ENCODE peak calls at places on chromosomes 4 and X, in eight cellular contexts. O is esophagus squamous epithelium, T is heart left ventricle, F is HCT116, B is Peyer's patch, G is A549, L is sigmoid colon, X is suprapubic skin. A is an unnamed sample.

GRCh38 chrX:15512401-15512965 is 11.9 kb downstream of the BMX start:
- DNase-seq in O (no peak), T (no peak), F (no peak), B (no peak), G (no peak), L (no peak), X (no peak), A (no peak)

GRCh38 chr4:3791910-3792542 is 25.8 kb downstream of the ADRA2C start:
- DNase-seq in O (no peak), T (peak; percentile 55), F (no peak), B (no peak), G (peak; percentile 25), L (no peak), X (no peak), A (peak; percentile 32)

GRCh38 chr4:16686195-16686594 is 212.2 kb downstream of the LDB2 start:
- DNase-seq in O (no peak), T (no peak), F (no peak), B (no peak), G (no peak), L (no peak), X (no peak), A (no peak)

GRCh38 chr4:3302164-3302785 is 9.5 kb downstream of the RGS12 start:
- DNase-seq in O (no peak), T (no peak), F (no peak), B (peak; percentile 43), G (no peak), L (peak; percentile 57), X (no peak), A (no peak)

GRCh38 chr4:105061136-105061696 is 85.5 kb upstream of the TET2 start:
- DNase-seq in O (peak; percentile 1), T (no peak), F (peak; percentile 28), B (no peak), G (no peak), L (no peak), X (no peak), A (peak; percentile 44)

GRCh38 chrX:39238017-39238416 is 436.8 kb downstream of the MID1IP1 start:
- DNase-seq in O (no peak), T (no peak), F (no peak), B (no peak), G (no peak), L (no peak), X (no peak), A (no peak)

GRCh38 chr4:171017596-171017995 is 795.6 kb upstream of the GALNTL6 start:
- DNase-seq in O (no peak), T (no peak), F (no peak), B (no peak), G (no peak), L (no peak), X (no peak), A (no peak)

GRCh38 chr4:535181-535923 is 36.3 kb downstream of the PIGG start:
- DNase-seq in O (no peak), T (no peak), F (no peak), B (no peak), G (no peak), L (no peak), X (no peak), A (no peak)

GRCh38 chr4:2008921-2009650 is at the start of gene NELFA:
- DNase-seq in O (peak; percentile 77), T (peak; percentile 96), F (peak; percentile 93), B (peak; percentile 98), G (peak; percentile 95), L (peak; percentile 97), X (peak; percentile 95), A (peak; percentile 97)

GRCh38 chrX:134548257-134548732 is 88.3 kb downstream of the HPRT1 start:
- DNase-seq in O (no peak), T (no peak), F (no peak), B (no peak), G (no peak), L (no peak), X (no peak), A (no peak)

GRCh38 chr4:15231265-15232091 is 196.4 kb upstream of the C1QTNF7 start:
- DNase-seq in O (no peak), T (peak; percentile 65), F (peak; percentile 64), B (no peak), G (peak; percentile 69), L (peak; percentile 91), X (peak; percentile 83), A (peak; percentile 77)

GRCh38 chrX:13669246-13669689 is 16.3 kb downstream of the TCEANC start:
- DNase-seq in O (no peak), T (peak; percentile 54), F (peak; percentile 90), B (peak; percentile 56), G (peak; percentile 87), L (peak; percentile 82), X (peak; percentile 79), A (peak; percentile 80)

GRCh38 chr4:6116696-6117285 is 83.6 kb downstream of the JAKMIP1 start:
- DNase-seq in O (no peak), T (no peak), F (no peak), B (no peak), G (no peak), L (no peak), X (no peak), A (no peak)

GRCh38 chrX:22095306-22095705 is 63.2 kb downstream of the PHEX start:
- DNase-seq in O (no peak), T (peak; percentile 41), F (no peak), B (peak; percentile 34), G (no peak), L (peak; percentile 84), X (peak; percentile 75), A (no peak)

GRCh38 chr4:6340446-6341015 is 70.9 kb downstream of the WFS1 start:
- DNase-seq in O (no peak), T (no peak), F (no peak), B (no peak), G (no peak), L (no peak), X (no peak), A (no peak)

GRCh38 chrX:13119386-13119785 is 75.0 kb upstream of the FAM9C start:
- DNase-seq in O (no peak), T (no peak), F (no peak), B (no peak), G (peak; percentile 57), L (no peak), X (no peak), A (no peak)

GRCh38 chrX:41952102-41952501 is 28.7 kb upstream of the CASK start:
- DNase-seq in O (no peak), T (no peak), F (no peak), B (no peak), G (no peak), L (no peak), X (no peak), A (no peak)

GRCh38 chr4:174036111-174036510 is 247.4 kb downstream of the FBXO8 start:
- DNase-seq in O (no peak), T (no peak), F (no peak), B (no peak), G (no peak), L (no peak), X (no peak), A (no peak)

GRCh38 chr4:1396806-1397455 is 9.3 kb downstream of the NKX1-1 start:
- DNase-seq in O (no peak), T (no peak), F (no peak), B (peak; percentile 34), G (no peak), L (peak; percentile 48), X (peak; percentile 52), A (no peak)

DNA sequence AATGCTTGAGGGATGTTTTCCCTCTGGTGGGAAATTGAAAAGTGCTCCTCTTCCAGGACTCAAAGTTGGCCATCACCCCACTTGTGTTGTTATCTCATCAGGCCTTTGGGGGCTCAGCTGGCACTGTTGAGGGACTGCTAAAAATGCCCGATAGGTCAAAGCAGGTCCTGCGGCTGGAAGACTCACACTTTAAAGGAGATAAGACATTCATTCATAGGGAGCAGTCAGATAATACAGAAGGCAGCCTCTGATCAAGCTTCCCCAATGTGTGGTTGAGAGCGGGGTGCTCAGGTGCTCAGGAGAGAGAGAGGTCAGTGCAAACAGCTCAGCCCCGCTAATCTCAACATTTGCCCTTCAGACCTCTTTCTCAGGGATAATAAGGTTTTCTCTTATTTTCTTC is 70.3 kb downstream of the TMEM154 start:
- DNase-seq in O (no peak), T (no peak), F (no peak), B (no peak), G (no peak), L (no peak), X (no peak), A (no peak)
- H3K4me1 ChIP-seq in O (peaks cover 35% of the 10 kb centered on the region), T (peaks cover 3% of the 10 kb centered on the region), F (no peaks in the 10 kb centered on the region), B (no peaks in the 10 kb centered on the region), G (no peaks in the 10 kb centered on the region), L (no peaks in the 10 kb centered on the region), X (peaks cover 30% of the 10 kb centered on the region), A (no peaks in the 10 kb centered on the region)

DNA sequence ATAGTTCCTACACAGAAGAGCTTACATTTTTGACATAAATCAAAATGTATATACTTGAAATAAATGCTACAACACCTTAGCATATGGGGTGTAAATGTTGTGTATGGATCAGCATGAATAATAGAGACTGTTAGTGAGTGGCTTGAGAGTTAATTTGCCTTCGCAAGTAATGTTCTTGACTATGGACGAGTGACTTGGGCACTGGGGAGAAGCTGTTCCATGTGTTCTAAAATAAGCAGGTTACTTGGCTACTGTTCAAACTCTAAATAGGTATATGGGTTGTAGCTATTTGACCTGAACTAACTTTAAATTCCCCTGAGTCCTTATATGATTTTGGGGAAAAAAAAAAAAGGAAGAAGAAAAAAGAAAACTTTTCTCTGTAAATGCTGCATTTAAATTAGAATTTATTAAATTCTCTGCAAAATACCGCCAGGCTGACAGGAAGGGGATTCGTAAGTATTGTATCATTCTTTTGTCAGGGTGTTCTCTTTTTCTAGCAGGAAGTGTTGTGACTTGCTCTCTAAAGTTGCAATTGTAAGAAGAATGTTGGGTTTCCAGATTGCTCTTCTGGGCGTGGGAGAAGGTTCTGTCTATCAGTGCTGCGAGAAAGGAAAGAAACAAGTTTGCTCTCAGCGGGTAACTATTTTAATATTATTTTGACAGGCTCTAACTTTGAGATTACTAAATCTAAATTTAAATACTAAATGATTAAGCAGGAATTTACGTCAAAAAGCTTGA is 32.2 kb downstream of the PLS3 start:
- DNase-seq in O (no peak), T (no peak), F (no peak), B (no peak), G (no peak), L (no peak), X (no peak), A (peak; percentile 5)
- TF ChIP-seq POLR2A in O (no peak), T (no peak), F (no peak), B (no peak), G (no peak), L (no peak), X (no peak), A (no peak)

DNA sequence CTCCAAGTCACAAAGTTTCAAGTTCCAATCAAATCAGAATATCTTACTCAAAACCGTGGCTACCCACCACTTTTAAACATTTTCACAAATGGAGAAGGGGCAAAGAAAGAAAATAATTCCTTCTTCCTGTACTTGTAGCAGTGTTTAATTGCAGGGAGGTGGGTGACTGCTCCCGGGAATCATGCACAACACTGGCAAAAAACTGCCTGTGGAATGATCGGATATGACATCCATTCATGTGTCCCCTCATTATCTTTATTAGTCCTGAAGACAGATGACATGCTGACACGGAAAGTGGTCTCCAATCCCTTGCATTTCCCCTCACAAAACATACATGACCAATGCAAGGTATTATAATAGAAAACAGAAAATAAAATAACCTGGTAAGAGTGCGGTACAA is 2.0 kb downstream of the TSPAN5 start:
- DNase-seq in O (no peak), T (no peak), F (no peak), B (no peak), G (no peak), L (no peak), X (no peak), A (no peak)
- H3K4me1 ChIP-seq in O (peaks cover 77% of the 10 kb centered on the region), T (peaks cover 16% of the 10 kb centered on the region), F (peaks cover 56% of the 10 kb centered on the region), B (no peaks in the 10 kb centered on the region), G (peaks cover 51% of the 10 kb centered on the region), L (peaks cover 63% of the 10 kb centered on the region), X (peaks cover 73% of the 10 kb centered on the region), A (no peaks in the 10 kb centered on the region)

GRCh38 chrX:11757729-11758399 is at the start of gene MSL3:
- DNase-seq in O (no peak), T (peak; percentile 70), F (no peak), B (peak; percentile 71), G (peak; percentile 58), L (peak; percentile 76), X (peak; percentile 75), A (peak; percentile 33)
- TF ChIP-seq POLR2A in O (no peak), T (peak; percentile 66), F (no peak), B (peak; percentile 37), G (peak; percentile 72), L (no peak), X (no peak), A (peak; percentile 9)

A was measured in prostate gland.